ENCODE peak calls at places on chromosomes 6 and 20, in five cellular contexts. B, S, M, Z and F are unnamed samples.

GRCh38 chr20:24439737-24440136 is 29.7 kb upstream of the SYNDIG1 start:
- DNase-seq in M (no peak), S (no peak), Z (no peak), B (no peak), F (no peak)

GRCh38 chr6:16198061-16198705 is 40.2 kb upstream of the GMPR start:
- DNase-seq in Z (no peak), S (no peak), M (no peak), B (no peak), F (no peak)

GRCh38 chr6:139982652-139983051 is 608.2 kb upstream of the CITED2 start:
- DNase-seq in B (no peak), M (no peak), S (no peak), Z (no peak), F (peak)

GRCh38 chr20:52037370-52037769 is 154.2 kb downstream of the ZFP64 start:
- DNase-seq in B (no peak), M (no peak), S (no peak), Z (no peak), F (no peak)

GRCh38 chr6:27752038-27752885 is 159.9 kb downstream of the OR2B2 start:
- DNase-seq in M (no peak), B (peak), S (peak), Z (peak), F (peak)

GRCh38 chr6:11869656-11870340 is 91.2 kb upstream of the ADTRP start:
- DNase-seq in Z (no peak), S (peak), B (no peak), M (no peak), F (peak)

GRCh38 chr6:111047244-111047643 is 40.1 kb upstream of the SLC16A10 start:
- DNase-seq in B (no peak), Z (no peak), S (no peak), M (no peak), F (no peak)

GRCh38 chr6:119161450-119161849 is 83.0 kb upstream of the FAM184A start:
- DNase-seq in S (no peak), B (no peak), Z (no peak), M (no peak), F (peak)

GRCh38 chr20:38343107-38343797 is 3.0 kb upstream of the LBP start:
- DNase-seq in S (peak), Z (no peak), M (no peak), B (no peak), F (peak)

GRCh38 chr6:40582892-40583291 is 4.3 kb downstream of the LRFN2 start:
- DNase-seq in S (no peak), Z (no peak), M (no peak), B (no peak), F (no peak)

DNA sequence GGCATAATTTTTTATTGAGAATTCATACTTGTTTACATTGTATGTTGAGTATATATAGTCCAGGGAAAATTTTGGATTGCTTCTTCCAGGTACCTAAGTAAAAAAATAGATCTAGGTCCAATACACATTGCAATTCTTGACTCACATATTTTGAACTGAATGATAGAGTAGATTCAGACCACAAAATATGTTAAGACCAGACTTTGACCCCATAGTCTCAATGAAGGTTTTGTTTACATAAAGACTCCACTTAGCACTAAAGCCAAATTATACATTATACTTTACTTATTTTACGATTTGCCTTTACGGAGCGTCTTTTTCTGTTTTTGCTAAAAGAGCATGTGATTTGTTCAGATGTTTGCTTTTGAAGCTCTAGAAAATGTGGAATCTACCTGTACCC is 144.1 kb upstream of the PTCHD4 start:
- DNase-seq in Z (no peak), M (no peak), B (no peak), S (no peak), F (no peak)
- H3K4me3 ChIP-seq in Z (no peak), M (no peak), B (no peak), S (no peak), F (no peak)

DNA sequence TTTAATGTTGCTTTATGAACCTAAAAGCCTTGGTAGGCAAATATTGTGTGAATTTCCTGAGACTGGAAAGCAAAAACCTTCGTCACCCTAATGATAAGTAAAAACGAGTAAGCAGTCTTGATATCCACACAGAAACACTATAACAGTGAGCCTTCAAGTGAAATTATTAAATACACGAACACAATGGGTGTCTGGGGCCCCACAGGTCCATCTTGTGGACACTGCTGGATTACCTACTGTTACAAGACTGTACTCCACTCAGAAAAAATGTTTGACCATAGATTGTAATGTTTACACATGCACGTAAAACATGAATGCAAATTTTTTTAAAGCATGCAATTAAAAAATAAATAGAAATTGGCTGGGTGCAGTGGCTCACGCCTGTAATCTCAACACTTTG is 466.9 kb downstream of the CD83 start:
- DNase-seq in B (peak), M (no peak), Z (no peak), S (no peak), F (no peak)
- TF ChIP-seq CTCF in B (no peak), M (no peak), Z (no peak), S (no peak), F (no peak)

GRCh38 chr20:62941792-62942191 is 3.8 kb downstream of the GID8 start:
- DNase-seq in Z (no peak), M (no peak), S (no peak), B (no peak), F (peak)

GRCh38 chr20:62943396-62943795 is 5.4 kb downstream of the GID8 start:
- DNase-seq in Z (peak), M (no peak), S (peak), B (no peak), F (no peak)

GRCh38 chr20:62938105-62938888 is at the start of gene GID8:
- DNase-seq in B (peak), M (no peak), Z (peak), S (peak), F (peak)

GRCh38 chr20:62942456-62942855 is 4.5 kb downstream of the GID8 start:
- DNase-seq in M (no peak), Z (peak), S (no peak), B (no peak), F (no peak)

DNA sequence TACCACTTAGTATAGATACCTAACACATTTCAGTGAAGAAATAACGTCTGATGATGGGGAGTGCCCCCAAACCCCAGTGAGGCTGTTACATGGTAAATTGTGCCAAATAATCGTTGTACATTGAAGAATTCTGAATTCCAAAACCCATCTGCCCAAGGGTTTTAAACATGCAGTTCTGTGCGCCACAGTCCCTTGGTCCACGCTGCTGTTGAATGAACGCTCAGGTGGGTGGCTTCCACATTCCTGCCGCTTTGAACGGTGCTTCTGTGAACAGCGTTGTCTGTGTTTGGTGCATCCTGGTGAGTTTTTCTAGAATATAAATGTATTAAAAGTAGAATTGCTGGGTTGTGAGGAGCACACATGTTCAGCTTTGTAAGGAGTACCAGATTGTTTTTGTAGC is 2.9 kb downstream of the GID8 start:
- DNase-seq in S (no peak), Z (no peak), B (no peak), M (no peak), F (no peak)
- H3K4me3 ChIP-seq in S (no peak), Z (no peak), B (no peak), M (no peak), F (no peak)

GRCh38 chr20:17902531-17903083 is 66.0 kb downstream of the SNX5 start:
- DNase-seq in Z (no peak), B (no peak), M (no peak), S (no peak), F (no peak)
- TF ChIP-seq CTCF in Z (no peak), B (no peak), M (no peak), S (no peak), F (no peak)